ENCODE peak calls at places on chromosomes 4 and X, in eight cellular contexts. C is Caco-2; A is neuronal stem cell; J is GM23338; T is T1000; Q is stimulated activated CD8-positive, alpha-beta memory T cell treated with anti-CD3 and anti-CD28 coated beads, Interleukin-12 subunit alpha, Interleukin-12 subunit beta, amount 100 ng/mL, for 4 hours; P is Panc1; F is substantia nigra. L is an unnamed sample.

GRCh38 chr4:3106339-3107186 is 32.1 kb downstream of the HTT start:
- DNase-seq in C (peak), A (peak), J (peak), T (peak), Q (peak), P (peak), F (peak), L (peak)

GRCh38 chr4:1883583-1883982 is 12.4 kb downstream of the NSD2 start:
- DNase-seq in C (no peak), A (no peak), J (no peak), T (no peak), Q (no peak), P (no peak), F (no peak), L (no peak)

GRCh38 chrX:135411893-135412292 is 9.9 kb upstream of the SMIM10L2A start:
- DNase-seq in C (no peak), A (no peak), J (peak), T (no peak), Q (no peak), P (no peak), F (no peak), L (no peak)

GRCh38 chr4:27278615-27279014 is 418.0 kb downstream of the STIM2 start:
- DNase-seq in C (peak), A (peak), J (peak), T (peak), Q (no peak), P (no peak), F (no peak), L (no peak)

GRCh38 chr4:11189756-11190155 is 238.9 kb downstream of the HS3ST1 start:
- DNase-seq in C (no peak), A (no peak), J (no peak), T (no peak), Q (no peak), P (no peak), F (no peak), L (no peak)

GRCh38 chr4:26489101-26489669 is 1.1 kb downstream of the CCKAR start:
- DNase-seq in C (no peak), A (no peak), J (no peak), T (no peak), Q (no peak), P (no peak), F (no peak), L (no peak)

GRCh38 chrX:129510331-129510730 is 13.0 kb downstream of the SMARCA1 start:
- DNase-seq in C (no peak), A (no peak), J (no peak), T (no peak), Q (no peak), P (no peak), F (no peak), L (no peak)

GRCh38 chrX:8235026-8235425 is 64.0 kb upstream of the VCX2 start:
- DNase-seq in C (no peak), A (no peak), J (no peak), T (no peak), Q (no peak), P (no peak), F (no peak), L (no peak)

GRCh38 chr4:16075061-16075460 is 8.8 kb downstream of the PROM1 start:
- DNase-seq in C (no peak), A (no peak), J (no peak), T (no peak), Q (no peak), P (no peak), F (no peak), L (no peak)

GRCh38 chrX:118360429-118361125 is 14.7 kb downstream of the WDR44 start:
- DNase-seq in C (no peak), A (no peak), J (peak), T (no peak), Q (no peak), P (no peak), F (no peak), L (no peak)

GRCh38 chr4:340011-340410 is 2.4 kb downstream of the ZNF141 start:
- DNase-seq in C (no peak), A (no peak), J (peak), T (no peak), Q (no peak), P (no peak), F (no peak), L (no peak)

GRCh38 chr4:82428969-82429727 is 1.1 kb downstream of the HNRNPDL start:
- DNase-seq in C (peak), A (peak), J (peak), T (peak), Q (peak), P (peak), F (peak), L (peak)

GRCh38 chrX:70044541-70045245 is 5.0 kb downstream of the AWAT2 start:
- DNase-seq in C (no peak), A (no peak), J (no peak), T (no peak), Q (no peak), P (no peak), F (no peak), L (no peak)

GRCh38 chr4:127708985-127709384 is 21.2 kb upstream of the SLC25A31 start:
- DNase-seq in C (no peak), A (no peak), J (peak), T (peak), Q (no peak), P (no peak), F (no peak), L (no peak)

GRCh38 chrX:154374361-154375155 is at the start of gene FLNA:
- DNase-seq in C (peak), A (no peak), J (peak), T (no peak), Q (peak), P (no peak), F (peak), L (no peak)

GRCh38 chr4:108168672-108169562 is at the start of gene LEF1:
- DNase-seq in C (peak), A (peak), J (peak), T (peak), Q (peak), P (no peak), F (no peak), L (peak)

GRCh38 chr4:137694138-137694537 is 161.8 kb upstream of the PCDH18 start:
- DNase-seq in C (no peak), A (no peak), J (no peak), T (no peak), Q (no peak), P (no peak), F (no peak), L (no peak)

GRCh38 chr4:142485452-142485851 is 360.6 kb downstream of the INPP4B start:
- DNase-seq in C (no peak), A (no peak), J (no peak), T (no peak), Q (no peak), P (no peak), F (no peak), L (no peak)

GRCh38 chr4:59381591-59381990 is 1818.5 kb upstream of the ADGRL3 start:
- DNase-seq in C (no peak), A (no peak), J (no peak), T (no peak), Q (no peak), P (no peak), F (no peak), L (no peak)

GRCh38 chrX:9614016-9614415 is 149.2 kb downstream of the TBL1X start:
- DNase-seq in C (no peak), A (no peak), J (no peak), T (no peak), Q (no peak), P (no peak), F (no peak), L (no peak)

GRCh38 chrX:103640401-103641155 is 11.8 kb downstream of the TCEAL1 start:
- DNase-seq in C (no peak), A (no peak), J (no peak), T (peak), Q (no peak), P (no peak), F (no peak), L (no peak)

GRCh38 chr4:138334346-138335016 is 92.3 kb upstream of the SLC7A11 start:
- DNase-seq in C (no peak), A (no peak), J (no peak), T (no peak), Q (no peak), P (no peak), F (no peak), L (no peak)

GRCh38 chr4:15676899-15677298 is 4.7 kb upstream of the FAM200B start:
- DNase-seq in C (no peak), A (no peak), J (no peak), T (no peak), Q (no peak), P (no peak), F (no peak), L (no peak)

GRCh38 chr4:143251781-143252180 is 67.1 kb downstream of the USP38 start:
- DNase-seq in C (no peak), A (no peak), J (no peak), T (no peak), Q (no peak), P (no peak), F (no peak), L (no peak)

GRCh38 chr4:130141651-130142050 is 1045.7 kb downstream of the C4orf33 start:
- DNase-seq in C (no peak), A (no peak), J (no peak), T (no peak), Q (no peak), P (no peak), F (no peak), L (no peak)

GRCh38 chr4:41160856-41161255 is 53.5 kb downstream of the APBB2 start:
- DNase-seq in C (no peak), A (no peak), J (no peak), T (no peak), Q (no peak), P (no peak), F (no peak), L (no peak)

GRCh38 chr4:184845367-184846011 is 19.7 kb upstream of the ACSL1 start:
- DNase-seq in C (no peak), A (no peak), J (no peak), T (no peak), Q (no peak), P (no peak), F (no peak), L (no peak)

GRCh38 chr4:72817012-72817411 is 248.0 kb upstream of the ADAMTS3 start:
- DNase-seq in C (no peak), A (no peak), J (no peak), T (no peak), Q (no peak), P (no peak), F (no peak), L (no peak)

GRCh38 chr4:19239565-19239964 is 1012.1 kb upstream of the SLIT2 start:
- DNase-seq in C (no peak), A (no peak), J (no peak), T (no peak), Q (no peak), P (no peak), F (no peak), L (no peak)

GRCh38 chr4:134243742-134244713 is 42.4 kb upstream of the PABPC4L start:
- DNase-seq in C (no peak), A (no peak), J (peak), T (no peak), Q (no peak), P (no peak), F (no peak), L (no peak)

GRCh38 chrX:120647127-120647526 is 17.3 kb upstream of the C1GALT1C1 start:
- DNase-seq in C (no peak), A (no peak), J (no peak), T (no peak), Q (no peak), P (no peak), F (no peak), L (no peak)

GRCh38 chr4:107757860-107758476 is 37.9 kb upstream of the PAPSS1 start:
- DNase-seq in C (no peak), A (no peak), J (peak), T (no peak), Q (no peak), P (no peak), F (no peak), L (no peak)

GRCh38 chr4:183426507-183426906 is 17.9 kb upstream of the CDKN2AIP start:
- DNase-seq in C (no peak), A (no peak), J (no peak), T (no peak), Q (no peak), P (no peak), F (no peak), L (no peak)

GRCh38 chrX:129976441-129976840 is 6.0 kb upstream of the BCORL1 start:
- DNase-seq in C (no peak), A (no peak), J (no peak), T (no peak), Q (no peak), P (no peak), F (no peak), L (no peak)

GRCh38 chr4:24274401-24275035 is 309.8 kb downstream of the DHX15 start:
- DNase-seq in C (no peak), A (no peak), J (no peak), T (no peak), Q (no peak), P (no peak), F (no peak), L (no peak)

GRCh38 chr4:42673084-42673429 is 16.2 kb upstream of the ATP8A1 start:
- DNase-seq in C (no peak), A (no peak), J (no peak), T (peak), Q (no peak), P (no peak), F (peak), L (no peak)

GRCh38 chrX:84441143-84441542 is 61.1 kb downstream of the HDX start:
- DNase-seq in C (no peak), A (no peak), J (no peak), T (no peak), Q (no peak), P (peak), F (no peak), L (no peak)

GRCh38 chrX:70171636-70172035 is 5.6 kb upstream of the DGAT2L6 start:
- DNase-seq in C (no peak), A (no peak), J (peak), T (no peak), Q (no peak), P (no peak), F (no peak), L (no peak)

GRCh38 chr4:151228196-151229119 is 48.5 kb upstream of the PRSS48 start:
- DNase-seq in C (no peak), A (no peak), J (no peak), T (no peak), Q (no peak), P (no peak), F (no peak), L (no peak)